ENCODE peak calls at places on chromosomes 3 and 15, in nine cellular contexts. B is fibroblast of the aortic adventitia; V is CD8-positive, alpha-beta T cell; M is sigmoid colon; I is suprapubic skin; S is GM23338; O is body of pancreas; D is breast epithelium; Z is hepatocyte. E is an unnamed sample.

GRCh38 chr3:186964071-186964470 is 33.7 kb downstream of the ST6GAL1 start:
- DNase-seq in M (no peak), B (no peak), O (no peak), V (no peak), D (no peak), S (no peak), Z (no peak), I (no peak), E (no peak)

GRCh38 chr3:139319428-139320402 is 24.1 kb upstream of the MRPS22 start:
- DNase-seq in D (no peak), S (peak), B (no peak), Z (no peak), I (peak), M (no peak), V (no peak), O (peak), E (no peak)

GRCh38 chr3:139534992-139535879 is 4.3 kb downstream of the RBP1 start:
- DNase-seq in O (peak), I (no peak), B (peak), Z (peak), S (no peak), D (no peak), V (no peak), M (peak), E (peak)

GRCh38 chr3:44885618-44886017 is 11.2 kb downstream of the TGM4 start:
- DNase-seq in M (no peak), V (no peak), O (no peak), I (no peak), D (no peak), B (peak), Z (peak), S (no peak), E (peak)

GRCh38 chr3:33779751-33780150 is 18.7 kb upstream of the PDCD6IP start:
- DNase-seq in B (no peak), D (no peak), S (no peak), O (no peak), Z (no peak), V (no peak), I (no peak), M (no peak), E (no peak)

GRCh38 chr3:30408105-30408557 is 198.3 kb upstream of the TGFBR2 start:
- DNase-seq in O (no peak), Z (no peak), B (no peak), D (no peak), M (no peak), S (no peak), I (no peak), V (no peak), E (peak)

GRCh38 chr3:150786791-150787190 is 23.8 kb upstream of the SIAH2 start:
- DNase-seq in I (no peak), V (no peak), S (no peak), M (no peak), Z (no peak), D (no peak), O (no peak), B (peak), E (no peak)

GRCh38 chr3:10949197-10949596 is 43.4 kb upstream of the SLC6A1 start:
- DNase-seq in B (no peak), V (no peak), S (no peak), M (no peak), D (no peak), O (no peak), I (no peak), Z (no peak), E (no peak)

GRCh38 chr15:49832421-49832980 is 211.7 kb downstream of the DTWD1 start:
- DNase-seq in I (no peak), M (no peak), O (peak), S (peak), V (no peak), B (no peak), D (no peak), Z (peak), E (peak)

GRCh38 chr3:43894176-43895049 is 203.7 kb downstream of the ABHD5 start:
- DNase-seq in V (no peak), O (peak), Z (peak), M (no peak), I (no peak), B (peak), S (peak), D (no peak), E (peak)

GRCh38 chr15:44573386-44573785 is 36.4 kb downstream of the EIF3J start:
- DNase-seq in O (no peak), S (no peak), Z (no peak), V (no peak), B (no peak), M (no peak), I (no peak), D (no peak), E (no peak)

GRCh38 chr3:122943828-122944190 is 83.8 kb downstream of the SEMA5B start:
- DNase-seq in B (no peak), I (no peak), S (no peak), Z (no peak), O (no peak), D (no peak), M (no peak), V (no peak), E (no peak)

GRCh38 chr15:70561885-70562284 is 201.5 kb downstream of the UACA start:
- DNase-seq in Z (no peak), B (no peak), M (peak), D (no peak), S (no peak), O (no peak), I (peak), V (no peak), E (no peak)

GRCh38 chr3:172082269-172082668 is 42.9 kb downstream of the FNDC3B start:
- DNase-seq in O (no peak), Z (peak), M (peak), B (peak), S (no peak), D (no peak), I (no peak), V (no peak), E (peak)

GRCh38 chr3:30693470-30694120 is 87.2 kb downstream of the TGFBR2 start:
- DNase-seq in O (peak), S (peak), I (no peak), V (no peak), B (peak), D (no peak), M (peak), Z (peak), E (peak)

DNA sequence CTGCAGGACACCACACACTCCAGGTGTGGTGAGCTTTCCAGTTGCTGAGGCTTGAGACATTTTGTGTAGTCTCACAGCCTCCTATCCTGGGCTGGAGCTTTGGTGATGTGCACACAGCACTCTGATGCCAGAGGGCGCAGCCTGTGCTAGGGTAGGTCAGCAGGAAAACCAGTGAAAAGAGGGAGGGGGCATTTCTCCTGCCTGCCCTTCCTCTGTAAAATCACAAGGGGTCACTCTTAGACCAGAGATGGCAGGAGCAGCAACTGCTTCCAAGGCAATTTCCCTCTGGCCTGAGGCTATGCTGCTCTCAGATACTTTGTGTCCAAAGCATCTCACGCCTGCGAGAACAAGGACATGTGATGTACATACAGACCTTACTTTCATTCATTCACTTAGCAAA is 16.5 kb upstream of the MUSTN1 start:
- DNase-seq in M (no peak), B (peak), Z (peak), O (peak), S (peak), V (no peak), D (no peak), I (no peak), E (peak)
- TF ChIP-seq CTCF in M (peak), B (peak), Z (peak), O (peak), S (peak), V (no peak), D (no peak), I (peak), E (peak)

DNA sequence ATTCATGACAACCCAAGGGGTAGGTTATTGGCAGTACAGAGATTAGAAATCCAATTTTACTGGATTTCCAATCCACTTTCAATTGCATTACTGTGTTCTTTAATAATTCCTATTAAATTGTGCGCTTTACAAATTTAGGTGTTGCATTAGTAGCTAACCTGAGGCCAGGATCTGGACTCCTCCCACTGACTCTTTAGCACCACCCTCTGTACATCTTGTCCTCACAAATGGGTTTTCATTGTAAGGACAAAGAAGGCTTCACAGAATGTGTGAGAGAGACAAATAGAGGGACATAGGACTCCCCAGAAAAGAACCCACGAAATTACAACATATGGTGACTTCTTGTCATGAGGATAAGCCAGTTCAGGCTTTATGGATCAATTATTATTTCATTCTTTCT is 643.1 kb upstream of the NAALADL2 start:
- DNase-seq in V (no peak), M (no peak), O (no peak), I (no peak), Z (no peak), B (no peak), S (no peak), D (no peak), E (no peak)
- H3K4me3 ChIP-seq in V (no peak), M (no peak), O (no peak), I (no peak), Z (no peak), B (no peak), S (no peak), D (no peak), E (no peak)

GRCh38 chr15:51759557-51760070 is 8.2 kb downstream of the TMOD2 start:
- DNase-seq in S (peak), B (peak), Z (peak), O (peak), M (peak), V (no peak), I (no peak), D (no peak), E (peak)
- TF ChIP-seq CTCF in S (peak), B (peak), Z (no peak), O (peak), M (no peak), V (no peak), I (no peak), D (no peak), E (peak)

GRCh38 chr15:100688549-100689120 is 86.2 kb downstream of the ASB7 start:
- DNase-seq in B (no peak), M (no peak), Z (no peak), O (no peak), V (no peak), S (no peak), D (no peak), I (no peak), E (no peak)

GRCh38 chr15:100684591-100684990 is 82.2 kb downstream of the ASB7 start:
- DNase-seq in Z (no peak), D (no peak), B (no peak), M (no peak), S (no peak), I (no peak), O (no peak), V (no peak), E (no peak)

GRCh38 chr15:100687532-100688215 is 85.3 kb downstream of the ASB7 start:
- DNase-seq in V (no peak), O (no peak), M (peak), D (no peak), I (no peak), Z (no peak), B (peak), S (no peak), E (peak)

GRCh38 chr15:100686021-100686724 is 83.8 kb downstream of the ASB7 start:
- DNase-seq in V (no peak), S (no peak), Z (no peak), M (peak), B (no peak), I (peak), O (peak), D (no peak), E (no peak)

DNA sequence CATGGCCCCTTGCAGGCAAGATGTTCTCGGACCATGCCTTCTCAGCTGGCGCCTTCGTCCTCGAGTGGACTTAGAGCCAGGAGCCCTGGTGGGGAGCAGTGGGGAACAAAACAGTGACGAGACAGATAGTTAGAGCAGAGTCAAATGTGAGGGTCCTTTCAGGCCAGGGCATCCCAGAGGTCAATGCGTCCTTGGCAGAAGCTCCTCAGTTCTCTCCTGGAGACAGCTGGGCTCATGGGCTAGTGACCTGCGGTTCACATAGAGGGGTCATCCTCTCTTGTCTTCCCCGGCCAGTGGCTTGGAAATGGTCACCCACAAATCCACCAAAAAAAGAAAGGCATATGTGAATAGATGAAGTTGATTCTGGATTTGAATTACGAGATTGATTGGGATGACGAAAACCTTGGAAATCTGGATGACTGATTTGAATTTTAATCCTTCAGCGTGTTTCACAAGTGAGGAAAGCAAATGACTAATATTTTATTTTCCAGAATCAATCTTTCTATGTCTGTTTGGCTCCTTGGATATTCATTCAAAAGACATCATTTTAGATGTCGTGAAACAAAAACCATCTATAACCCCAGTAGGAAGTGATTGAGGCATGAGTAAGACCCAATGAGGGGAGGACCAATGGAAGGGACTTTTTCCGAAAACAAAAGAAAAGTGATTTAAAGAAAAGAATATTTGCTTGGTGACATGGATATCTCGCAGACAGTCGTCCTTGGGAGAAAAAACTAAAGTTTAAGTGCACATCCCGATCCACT is 84.5 kb downstream of the ASB7 start:
- DNase-seq in V (no peak), Z (no peak), B (peak), D (no peak), S (no peak), O (no peak), M (no peak), I (no peak), E (peak)
- H3K4me3 ChIP-seq in V (no peak), Z (no peak), B (peak), D (no peak), S (no peak), O (no peak), M (no peak), I (no peak), E (peak)

GRCh38 chr15:67607959-67608605 is 65.6 kb downstream of the MAP2K5 start:
- DNase-seq in Z (no peak), B (no peak), S (no peak), O (no peak), I (no peak), V (no peak), M (no peak), D (no peak), E (no peak)

GRCh38 chr15:67618312-67618711 is 75.8 kb downstream of the MAP2K5 start:
- DNase-seq in Z (no peak), I (no peak), B (no peak), V (no peak), O (no peak), S (no peak), M (no peak), D (no peak), E (no peak)

GRCh38 chr15:67611803-67612369 is 69.4 kb downstream of the MAP2K5 start:
- DNase-seq in S (no peak), B (peak), D (no peak), O (no peak), V (no peak), Z (peak), M (no peak), I (no peak), E (no peak)

GRCh38 chr15:67613708-67614107 is 71.2 kb downstream of the MAP2K5 start:
- DNase-seq in B (no peak), Z (no peak), I (no peak), S (peak), D (no peak), O (no peak), V (no peak), M (no peak), E (no peak)
- TF ChIP-seq CTCF in B (no peak), Z (no peak), I (no peak), S (peak), D (no peak), O (no peak), V (no peak), M (no peak), E (no peak)

GRCh38 chr15:31359722-31360111 is 33.1 kb downstream of the KLF13 start:
- DNase-seq in I (no peak), V (no peak), D (no peak), Z (no peak), O (no peak), B (no peak), M (no peak), S (no peak), E (no peak)

GRCh38 chr15:31362121-31362520 is 35.5 kb downstream of the KLF13 start:
- DNase-seq in S (no peak), V (no peak), M (no peak), I (no peak), B (no peak), Z (no peak), O (no peak), D (no peak), E (no peak)

GRCh38 chr15:31360158-31360561 is 33.5 kb downstream of the KLF13 start:
- DNase-seq in S (no peak), B (no peak), Z (no peak), V (no peak), M (no peak), O (no peak), D (no peak), I (no peak), E (no peak)

GRCh38 chr15:31361764-31362120 is 35.1 kb downstream of the KLF13 start:
- DNase-seq in B (no peak), O (no peak), S (peak), I (no peak), M (no peak), Z (no peak), D (no peak), V (no peak), E (no peak)

GRCh38 chr15:31360843-31361763 is 34.5 kb downstream of the KLF13 start:
- DNase-seq in V (peak), M (no peak), O (peak), B (no peak), Z (no peak), S (peak), D (no peak), I (no peak), E (no peak)
- H3K4me3 ChIP-seq in V (peak), M (no peak), O (no peak), B (no peak), Z (no peak), S (no peak), D (no peak), I (peak), E (no peak)

GRCh38 chr3:154430014-154430413 is at the start of gene GPR149:
- DNase-seq in Z (peak), I (no peak), D (no peak), M (no peak), S (peak), B (no peak), O (no peak), V (no peak), E (no peak)
- TF ChIP-seq CTCF in Z (peak), I (no peak), D (no peak), M (no peak), S (peak), B (no peak), O (no peak), V (no peak), E (no peak)

GRCh38 chr3:168877899-168878298 is 782.2 kb upstream of the GOLIM4 start:
- DNase-seq in S (peak), I (no peak), V (no peak), B (no peak), D (no peak), O (no peak), M (no peak), Z (peak), E (no peak)
- H3K4me3 ChIP-seq in S (no peak), I (no peak), V (no peak), B (no peak), D (no peak), O (no peak), M (no peak), Z (no peak), E (no peak)

DNA sequence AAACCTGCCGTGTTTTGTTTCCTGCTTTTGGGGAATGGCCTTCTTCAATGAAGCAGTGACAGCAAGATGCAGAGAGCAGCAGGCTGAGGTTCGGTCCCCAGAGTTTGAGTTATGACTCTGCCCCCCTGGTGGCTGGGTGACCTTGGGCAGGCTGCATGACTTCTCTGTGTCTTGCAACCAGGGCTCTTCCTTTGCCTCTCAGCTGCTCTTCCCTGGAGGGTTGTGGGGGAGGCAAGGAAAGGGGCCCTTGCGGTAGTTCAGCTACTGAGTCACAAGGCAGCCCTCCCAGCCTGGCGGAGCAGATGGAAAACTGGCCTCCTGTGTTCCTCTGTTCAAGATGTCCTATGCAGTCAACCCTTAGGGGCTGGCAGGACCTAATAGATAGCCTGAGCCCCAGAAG is 17.1 kb downstream of the CTXND1 start:
- DNase-seq in S (peak), B (peak), D (no peak), M (no peak), Z (no peak), V (no peak), I (no peak), O (peak), E (no peak)
- TF ChIP-seq CTCF in S (peak), B (peak), D (no peak), M (peak), Z (peak), V (no peak), I (no peak), O (peak), E (peak)

E was measured in astrocyte of the spinal cord.